ENCODE peak calls at places on chromosomes 16 and 17, in six cellular contexts. One of them, this sample, is unnamed.

GRCh38 chr16:49698931-49699715 is 156.8 kb downstream of the ZNF423 start:
- DNase-seq in ascending aorta: peak; percentile 87
- DNase-seq in stimulated activated naive CD4-positive, alpha-beta T cell: no peak
- DNase-seq in omental fat pad: no peak
- DNase-seq in T-helper 1 cell: no peak
- DNase-seq in OCI-M1: no peak
- DNase-seq in this sample: no peak

GRCh38 chr16:67277294-67277998 is 1.9 kb upstream of the PLEKHG4 start:
- DNase-seq in omental fat pad: peak; percentile 56
- DNase-seq in stimulated activated naive CD4-positive, alpha-beta T cell: no peak
- DNase-seq in OCI-M1: peak; percentile 15
- DNase-seq in ascending aorta: peak; percentile 91
- DNase-seq in T-helper 1 cell: no peak
- DNase-seq in this sample: peak; percentile 23

GRCh38 chr16:85955566-85955965 is 56.6 kb downstream of the IRF8 start:
- DNase-seq in omental fat pad: no peak
- DNase-seq in OCI-M1: no peak
- DNase-seq in ascending aorta: no peak
- DNase-seq in T-helper 1 cell: no peak
- DNase-seq in stimulated activated naive CD4-positive, alpha-beta T cell: no peak
- DNase-seq in this sample: no peak

GRCh38 chr17:17832040-17832363 is 4.8 kb downstream of the SREBF1 start:
- DNase-seq in T-helper 1 cell: no peak
- DNase-seq in ascending aorta: no peak
- DNase-seq in omental fat pad: no peak
- DNase-seq in OCI-M1: no peak
- DNase-seq in stimulated activated naive CD4-positive, alpha-beta T cell: no peak
- DNase-seq in this sample: no peak

GRCh38 chr16:84169765-84170310 is 17.0 kb downstream of the TAF1C start:
- DNase-seq in ascending aorta: no peak
- DNase-seq in omental fat pad: no peak
- DNase-seq in stimulated activated naive CD4-positive, alpha-beta T cell: no peak
- DNase-seq in T-helper 1 cell: no peak
- DNase-seq in OCI-M1: no peak
- DNase-seq in this sample: no peak

GRCh38 chr16:31913668-31914067 is 40.1 kb downstream of the ZNF267 start:
- DNase-seq in T-helper 1 cell: no peak
- DNase-seq in omental fat pad: no peak
- DNase-seq in stimulated activated naive CD4-positive, alpha-beta T cell: no peak
- DNase-seq in OCI-M1: no peak
- DNase-seq in ascending aorta: no peak
- DNase-seq in this sample: no peak

GRCh38 chr16:58345574-58346354 is 46.5 kb upstream of the GINS3 start:
- DNase-seq in omental fat pad: no peak
- DNase-seq in stimulated activated naive CD4-positive, alpha-beta T cell: no peak
- DNase-seq in OCI-M1: peak; percentile 21
- DNase-seq in T-helper 1 cell: no peak
- DNase-seq in ascending aorta: no peak
- DNase-seq in this sample: no peak

GRCh38 chr17:43822566-43823190 is 10.3 kb downstream of the MPP3 start:
- DNase-seq in stimulated activated naive CD4-positive, alpha-beta T cell: no peak
- DNase-seq in ascending aorta: no peak
- DNase-seq in omental fat pad: no peak
- DNase-seq in T-helper 1 cell: no peak
- DNase-seq in OCI-M1: no peak
- DNase-seq in this sample: no peak

GRCh38 chr16:11948819-11949218 is 7.0 kb upstream of the NPIPB2 start:
- DNase-seq in OCI-M1: no peak
- DNase-seq in ascending aorta: no peak
- DNase-seq in stimulated activated naive CD4-positive, alpha-beta T cell: no peak
- DNase-seq in omental fat pad: no peak
- DNase-seq in T-helper 1 cell: no peak
- DNase-seq in this sample: no peak

GRCh38 chr17:65039349-65039988 is 17.1 kb downstream of the GNA13 start:
- DNase-seq in stimulated activated naive CD4-positive, alpha-beta T cell: peak; percentile 74
- DNase-seq in ascending aorta: no peak
- DNase-seq in omental fat pad: no peak
- DNase-seq in OCI-M1: no peak
- DNase-seq in T-helper 1 cell: peak; percentile 57
- DNase-seq in this sample: no peak

GRCh38 chr17:4155980-4156620 is 13.1 kb downstream of the CYB5D2 start:
- DNase-seq in omental fat pad: no peak
- DNase-seq in stimulated activated naive CD4-positive, alpha-beta T cell: no peak
- DNase-seq in ascending aorta: no peak
- DNase-seq in OCI-M1: no peak
- DNase-seq in T-helper 1 cell: no peak
- DNase-seq in this sample: no peak

GRCh38 chr17:71438631-71439146 is 682.1 kb upstream of the SOX9 start:
- DNase-seq in stimulated activated naive CD4-positive, alpha-beta T cell: no peak
- DNase-seq in ascending aorta: no peak
- DNase-seq in T-helper 1 cell: no peak
- DNase-seq in OCI-M1: no peak
- DNase-seq in omental fat pad: no peak
- DNase-seq in this sample: no peak

GRCh38 chr16:31455601-31456314 is 3.5 kb upstream of the ARMC5 start:
- DNase-seq in ascending aorta: no peak
- DNase-seq in omental fat pad: no peak
- DNase-seq in T-helper 1 cell: no peak
- DNase-seq in stimulated activated naive CD4-positive, alpha-beta T cell: peak; percentile 11
- DNase-seq in OCI-M1: peak; percentile 49
- DNase-seq in this sample: no peak

GRCh38 chr16:50266337-50267091 is at the start of gene ADCY7:
- DNase-seq in T-helper 1 cell: peak; percentile 75
- DNase-seq in ascending aorta: peak; percentile 88
- DNase-seq in OCI-M1: peak; percentile 82
- DNase-seq in stimulated activated naive CD4-positive, alpha-beta T cell: peak; percentile 73
- DNase-seq in omental fat pad: no peak
- DNase-seq in this sample: no peak

GRCh38 chr17:49249292-49249794 is 18.8 kb upstream of the PHOSPHO1 start:
- DNase-seq in T-helper 1 cell: no peak
- DNase-seq in ascending aorta: no peak
- DNase-seq in stimulated activated naive CD4-positive, alpha-beta T cell: no peak
- DNase-seq in omental fat pad: no peak
- DNase-seq in OCI-M1: peak; percentile 56
- DNase-seq in this sample: no peak

GRCh38 chr17:41448506-41448905 is 7.7 kb upstream of the KRT38 start:
- DNase-seq in ascending aorta: no peak
- DNase-seq in stimulated activated naive CD4-positive, alpha-beta T cell: no peak
- DNase-seq in omental fat pad: no peak
- DNase-seq in OCI-M1: no peak
- DNase-seq in T-helper 1 cell: no peak
- DNase-seq in this sample: no peak

GRCh38 chr17:50149425-50150353 is 788 bp downstream of the PPP1R9B start:
- DNase-seq in omental fat pad: no peak
- DNase-seq in ascending aorta: no peak
- DNase-seq in stimulated activated naive CD4-positive, alpha-beta T cell: peak; percentile 51
- DNase-seq in T-helper 1 cell: peak; percentile 56
- DNase-seq in OCI-M1: peak; percentile 73
- DNase-seq in this sample: peak; percentile 60

GRCh38 chr17:81422776-81423697 is 27.8 kb downstream of the BAHCC1 start:
- DNase-seq in OCI-M1: no peak
- DNase-seq in omental fat pad: no peak
- DNase-seq in T-helper 1 cell: no peak
- DNase-seq in stimulated activated naive CD4-positive, alpha-beta T cell: no peak
- DNase-seq in ascending aorta: peak; percentile 97
- DNase-seq in this sample: no peak

GRCh38 chr16:72569677-72570076 is 397.7 kb upstream of the PMFBP1 start:
- DNase-seq in ascending aorta: no peak
- DNase-seq in OCI-M1: no peak
- DNase-seq in omental fat pad: no peak
- DNase-seq in T-helper 1 cell: no peak
- DNase-seq in stimulated activated naive CD4-positive, alpha-beta T cell: no peak
- DNase-seq in this sample: no peak

GRCh38 chr16:87062569-87063442 is 254.4 kb downstream of the C16orf95 start:
- DNase-seq in ascending aorta: peak; percentile 89
- DNase-seq in T-helper 1 cell: peak; percentile 19
- DNase-seq in OCI-M1: peak; percentile 84
- DNase-seq in omental fat pad: peak; percentile 58
- DNase-seq in stimulated activated naive CD4-positive, alpha-beta T cell: peak; percentile 15
- DNase-seq in this sample: peak; percentile 26

GRCh38 chr17:32503251-32504165 is 16.7 kb downstream of the CDK5R1 start:
- DNase-seq in T-helper 1 cell: peak; percentile 33
- DNase-seq in stimulated activated naive CD4-positive, alpha-beta T cell: peak; percentile 81
- DNase-seq in OCI-M1: no peak
- DNase-seq in omental fat pad: no peak
- DNase-seq in ascending aorta: no peak
- DNase-seq in this sample: peak; percentile 79

GRCh38 chr16:77564791-77565390 is 130.1 kb upstream of the ADAMTS18 start:
- DNase-seq in omental fat pad: no peak
- DNase-seq in T-helper 1 cell: no peak
- DNase-seq in stimulated activated naive CD4-positive, alpha-beta T cell: no peak
- DNase-seq in ascending aorta: no peak
- DNase-seq in OCI-M1: no peak
- DNase-seq in this sample: no peak

GRCh38 chr17:7988750-7989178 is 13.7 kb upstream of the GUCY2D start:
- DNase-seq in OCI-M1: peak; percentile 95
- DNase-seq in stimulated activated naive CD4-positive, alpha-beta T cell: peak; percentile 78
- DNase-seq in ascending aorta: no peak
- DNase-seq in T-helper 1 cell: peak; percentile 60
- DNase-seq in omental fat pad: no peak
- DNase-seq in this sample: peak; percentile 75

GRCh38 chr17:44916781-44917241 is 1.5 kb upstream of the GFAP start:
- DNase-seq in omental fat pad: no peak
- DNase-seq in stimulated activated naive CD4-positive, alpha-beta T cell: no peak
- DNase-seq in OCI-M1: no peak
- DNase-seq in ascending aorta: peak; percentile 87
- DNase-seq in T-helper 1 cell: no peak
- DNase-seq in this sample: no peak

GRCh38 chr17:35981908-35982330 is 622 bp upstream of the CCL16 start:
- DNase-seq in T-helper 1 cell: no peak
- DNase-seq in ascending aorta: no peak
- DNase-seq in OCI-M1: peak; percentile 24
- DNase-seq in stimulated activated naive CD4-positive, alpha-beta T cell: no peak
- DNase-seq in omental fat pad: no peak
- DNase-seq in this sample: no peak

GRCh38 chr16:57704905-57705852 is 10.6 kb downstream of the DRC7 start:
- DNase-seq in ascending aorta: peak; percentile 2
- DNase-seq in omental fat pad: no peak
- DNase-seq in OCI-M1: no peak
- DNase-seq in T-helper 1 cell: no peak
- DNase-seq in stimulated activated naive CD4-positive, alpha-beta T cell: no peak
- DNase-seq in this sample: no peak

This sample was measured in HL-60.